ENCODE peak calls at places on chromosomes 3 and 15, in four cellular contexts. Z is AG10803; U is neural crest cell; I is CD4-positive, alpha-beta T cell. D is an unnamed sample.

GRCh38 chr3:150083653-150084037 is 113.0 kb upstream of the PFN2 start:
- DNase-seq in Z (peak), I (no peak), U (no peak), D (no peak)

GRCh38 chr3:119524931-119525662 is 26.8 kb downstream of the TIMMDC1 start:
- DNase-seq in U (no peak), Z (peak), I (no peak), D (no peak)

GRCh38 chr15:73851679-73852078 is 21.7 kb upstream of the TBC1D21 start:
- DNase-seq in U (peak), I (peak), Z (peak), D (peak)

GRCh38 chr15:68252925-68253534 is 23.5 kb upstream of the CLN6 start:
- DNase-seq in Z (peak), U (no peak), I (no peak), D (no peak)

GRCh38 chr3:48856469-48856868 is 8.8 kb upstream of the PRKAR2A start:
- DNase-seq in U (no peak), Z (no peak), I (no peak), D (no peak)

GRCh38 chr15:60184579-60184978 is 180.5 kb downstream of the FOXB1 start:
- DNase-seq in Z (no peak), I (no peak), U (no peak), D (no peak)

GRCh38 chr3:141769171-141769894 is 6.1 kb downstream of the GRK7 start:
- DNase-seq in I (no peak), U (no peak), Z (no peak), D (no peak)

GRCh38 chr3:8278448-8278847 is 223.2 kb upstream of the LMCD1 start:
- DNase-seq in U (no peak), Z (no peak), I (no peak), D (no peak)

GRCh38 chr3:16409032-16409431 is 104.5 kb downstream of the RFTN1 start:
- DNase-seq in U (no peak), I (no peak), Z (no peak), D (no peak)

GRCh38 chr15:77066961-77067690 is 3.8 kb downstream of the TSPAN3 start:
- DNase-seq in U (no peak), Z (no peak), I (no peak), D (no peak)

GRCh38 chr15:60932051-60932915 is 296.8 kb downstream of the RORA start:
- DNase-seq in U (no peak), Z (peak), I (peak), D (peak)

GRCh38 chr15:84761534-84762190 is 13.3 kb downstream of the ZNF592 start:
- DNase-seq in Z (no peak), I (no peak), U (no peak), D (no peak)

GRCh38 chr3:191141728-191142127 is 57.3 kb upstream of the OSTN start:
- DNase-seq in U (no peak), Z (peak), I (no peak), D (no peak)

GRCh38 chr15:73856458-73857192 is 16.7 kb upstream of the TBC1D21 start:
- DNase-seq in I (no peak), Z (no peak), U (no peak), D (peak)

GRCh38 chr3:126607214-126607908 is 47.6 kb downstream of the TXNRD3 start:
- DNase-seq in I (no peak), U (no peak), Z (peak), D (no peak)

GRCh38 chr3:116302087-116302747 is 143.1 kb downstream of the LSAMP start:
- DNase-seq in Z (no peak), I (no peak), U (no peak), D (no peak)

GRCh38 chr3:120348065-120348980 is 831 bp downstream of the LRRC58 start:
- DNase-seq in I (peak), U (no peak), Z (peak), D (peak)

GRCh38 chr3:49611714-49612113 is 57.4 kb downstream of the BSN start:
- DNase-seq in U (no peak), Z (no peak), I (no peak), D (no peak)

GRCh38 chr15:78685925-78686324 is 44.9 kb upstream of the CHRNB4 start:
- DNase-seq in Z (no peak), U (no peak), I (no peak), D (peak)

GRCh38 chr3:148500791-148501360 is 196.8 kb upstream of the AGTR1 start:
- DNase-seq in I (no peak), Z (peak), U (no peak), D (no peak)

GRCh38 chr15:41561777-41562145 is 2.7 kb downstream of the TYRO3 start:
- DNase-seq in I (no peak), U (peak), Z (peak), D (no peak)
- TF ChIP-seq CTCF in I (no peak), U (peak), Z (peak), D (no peak)

DNA sequence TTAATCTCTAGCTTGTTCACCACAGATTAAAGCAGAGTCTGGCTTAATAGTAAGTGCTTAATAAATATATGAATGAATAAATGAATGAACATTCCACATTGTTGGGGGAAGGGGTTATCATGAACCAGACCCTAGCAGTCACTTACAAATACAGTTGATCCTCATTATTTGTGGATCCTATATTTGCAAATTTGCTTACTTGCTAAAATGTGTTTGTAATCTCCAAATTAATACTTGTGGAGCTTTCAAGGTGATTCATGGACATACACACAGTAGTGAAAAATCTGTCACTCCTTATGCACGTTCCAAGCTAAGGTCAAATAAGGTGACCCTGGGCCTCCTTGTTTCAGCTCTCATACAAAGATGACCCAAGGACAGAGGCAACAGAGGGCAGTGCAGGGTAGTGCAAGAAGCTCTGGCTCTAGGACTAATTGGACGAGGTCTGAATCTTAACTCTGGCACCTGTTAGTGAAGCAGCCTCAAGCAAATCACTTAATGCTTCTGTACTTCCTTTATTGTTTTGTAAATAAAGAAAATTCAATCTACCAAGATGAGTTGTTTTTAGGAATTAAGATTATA is 112.8 kb upstream of the C2CD4B start:
- DNase-seq in I (no peak), Z (no peak), U (no peak), D (no peak)
- TF ChIP-seq CTCF in I (no peak), Z (no peak), U (no peak), D (no peak)

DNA sequence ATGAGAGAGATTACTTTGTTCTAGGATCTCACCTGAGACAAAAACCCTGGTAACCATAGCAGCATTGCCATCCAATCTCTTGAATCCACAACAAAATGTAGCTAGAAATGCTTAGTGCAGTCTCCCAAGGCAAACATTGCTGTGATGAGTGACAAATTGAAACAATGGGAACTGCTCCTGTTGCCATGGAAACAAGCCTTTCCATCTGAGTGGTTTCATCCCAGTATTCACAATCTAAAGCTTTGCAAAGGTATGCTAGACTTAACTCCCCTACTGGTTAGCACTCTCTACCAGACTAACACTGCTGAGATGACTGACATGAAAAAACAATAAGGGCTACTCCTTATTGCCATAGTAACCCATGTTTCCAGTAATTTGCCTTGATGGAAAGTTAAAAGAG is 172.5 kb upstream of the CNTN3 start:
- DNase-seq in Z (no peak), U (no peak), I (no peak), D (no peak)
- TF ChIP-seq CTCF in Z (no peak), U (no peak), I (no peak), D (no peak)

GRCh38 chr3:42655980-42656679 is 2.6 kb downstream of the ZBTB47 start:
- DNase-seq in U (no peak), Z (peak), I (no peak), D (no peak)

GRCh38 chr3:42655331-42655888 is 1.9 kb downstream of the ZBTB47 start:
- DNase-seq in U (no peak), Z (no peak), I (no peak), D (no peak)

GRCh38 chr3:42653560-42654330 is at the start of gene ZBTB47:
- DNase-seq in I (no peak), U (no peak), Z (peak), D (no peak)

GRCh38 chr3:42653303-42653559 is 266 bp upstream of the ZBTB47 start:
- DNase-seq in I (no peak), Z (no peak), U (no peak), D (no peak)

GRCh38 chr3:42654331-42655201 is 1.1 kb downstream of the ZBTB47 start:
- DNase-seq in U (peak), I (no peak), Z (peak), D (no peak)
- TF ChIP-seq CTCF in U (no peak), I (no peak), Z (no peak), D (peak)

GRCh38 chr3:186922790-186923189 is 7.5 kb upstream of the ST6GAL1 start:
- DNase-seq in I (no peak), U (no peak), Z (no peak), D (no peak)

GRCh38 chr3:186922224-186922623 is 8.1 kb upstream of the ST6GAL1 start:
- DNase-seq in Z (no peak), I (no peak), U (no peak), D (no peak)

GRCh38 chr3:186921578-186921977 is 8.7 kb upstream of the ST6GAL1 start:
- DNase-seq in I (no peak), Z (no peak), U (no peak), D (no peak)

GRCh38 chr3:186920301-186920700 is 10.0 kb upstream of the ST6GAL1 start:
- DNase-seq in U (no peak), I (no peak), Z (no peak), D (no peak)

GRCh38 chr3:186923241-186923640 is 7.1 kb upstream of the ST6GAL1 start:
- DNase-seq in I (no peak), Z (no peak), U (no peak), D (no peak)
- TF ChIP-seq CTCF in I (no peak), Z (no peak), U (no peak), D (no peak)

D was measured in RWPE2.